ENCODE peak calls at places on chromosomes 2 and 18, in eight cellular contexts. N, O, G, J, X, U, M and I are unnamed samples.

GRCh38 chr2:173657996-173658717 is 303.5 kb downstream of the CDCA7 start:
- DNase-seq in N (no peak), O (no peak), G (peak), J (peak), X (no peak), U (peak), M (no peak), I (no peak)

GRCh38 chr18:7300971-7301553 is 70.2 kb downstream of the LRRC30 start:
- DNase-seq in N (no peak), O (no peak), G (no peak), J (no peak), X (no peak), U (peak), M (no peak), I (no peak)

GRCh38 chr2:217573565-217573964 is 429.2 kb downstream of the TNS1 start:
- DNase-seq in N (no peak), O (no peak), G (peak), J (peak), X (no peak), U (no peak), M (no peak), I (no peak)

GRCh38 chr2:157805519-157805918 is 70.6 kb downstream of the ACVR1 start:
- DNase-seq in N (no peak), O (no peak), G (no peak), J (no peak), X (no peak), U (no peak), M (no peak), I (no peak)

GRCh38 chr2:151976945-151977353 is 121.9 kb downstream of the CACNB4 start:
- DNase-seq in N (no peak), O (no peak), G (no peak), J (no peak), X (peak), U (no peak), M (no peak), I (peak)

GRCh38 chr2:143616452-143616851 is 487.2 kb downstream of the ARHGAP15 start:
- DNase-seq in N (no peak), O (no peak), G (no peak), J (no peak), X (no peak), U (no peak), M (no peak), I (no peak)

GRCh38 chr2:63486861-63487290 is 101.4 kb downstream of the WDPCP start:
- DNase-seq in N (no peak), O (no peak), G (no peak), J (no peak), X (peak), U (no peak), M (no peak), I (no peak)

GRCh38 chr18:49071365-49071764 is 120.6 kb upstream of the SMAD7 start:
- DNase-seq in N (no peak), O (no peak), G (no peak), J (no peak), X (no peak), U (no peak), M (no peak), I (no peak)

GRCh38 chr2:152157253-152157652 is 18.3 kb downstream of the STAM2 start:
- DNase-seq in N (no peak), O (no peak), G (no peak), J (no peak), X (no peak), U (no peak), M (no peak), I (no peak)

GRCh38 chr18:33440011-33440383 is 524 bp downstream of the CCDC178 start:
- DNase-seq in N (peak), O (no peak), G (peak), J (no peak), X (peak), U (no peak), M (peak), I (peak)

GRCh38 chr18:59516356-59517155 is 157.5 kb upstream of the LMAN1 start:
- DNase-seq in N (no peak), O (no peak), G (no peak), J (peak), X (no peak), U (peak), M (peak), I (no peak)

GRCh38 chr18:12238861-12239260 is 15.3 kb upstream of the CIDEA start:
- DNase-seq in N (no peak), O (no peak), G (no peak), J (no peak), X (no peak), U (no peak), M (no peak), I (no peak)

GRCh38 chr2:44938287-44939073 is 3.0 kb upstream of the SIX3 start:
- DNase-seq in N (no peak), O (no peak), G (no peak), J (no peak), X (no peak), U (peak), M (no peak), I (no peak)

GRCh38 chr18:25033747-25034471 is 318.1 kb downstream of the ZNF521 start:
- DNase-seq in N (no peak), O (no peak), G (no peak), J (no peak), X (no peak), U (no peak), M (no peak), I (no peak)

GRCh38 chr18:39806519-39806918 is 2148.5 kb upstream of the PIK3C3 start:
- DNase-seq in N (no peak), O (no peak), G (no peak), J (peak), X (no peak), U (peak), M (no peak), I (no peak)

GRCh38 chr2:20235655-20236302 is 10.8 kb upstream of the SDC1 start:
- DNase-seq in N (no peak), O (no peak), G (no peak), J (no peak), X (no peak), U (no peak), M (no peak), I (no peak)

GRCh38 chr2:6423944-6424343 is 441.8 kb downstream of the CMPK2 start:
- DNase-seq in N (peak), O (no peak), G (no peak), J (no peak), X (no peak), U (no peak), M (no peak), I (no peak)

GRCh38 chr2:219451626-219452360 is 17.1 kb downstream of the SPEG start:
- DNase-seq in N (no peak), O (no peak), G (no peak), J (no peak), X (no peak), U (no peak), M (peak), I (no peak)

GRCh38 chr2:139790807-139791206 is 1010.6 kb upstream of the NXPH2 start:
- DNase-seq in N (peak), O (no peak), G (no peak), J (no peak), X (peak), U (no peak), M (no peak), I (no peak)

GRCh38 chr2:60899230-60899891 is 18.0 kb downstream of the REL start:
- DNase-seq in N (no peak), O (no peak), G (no peak), J (no peak), X (peak), U (no peak), M (no peak), I (peak)

DNA sequence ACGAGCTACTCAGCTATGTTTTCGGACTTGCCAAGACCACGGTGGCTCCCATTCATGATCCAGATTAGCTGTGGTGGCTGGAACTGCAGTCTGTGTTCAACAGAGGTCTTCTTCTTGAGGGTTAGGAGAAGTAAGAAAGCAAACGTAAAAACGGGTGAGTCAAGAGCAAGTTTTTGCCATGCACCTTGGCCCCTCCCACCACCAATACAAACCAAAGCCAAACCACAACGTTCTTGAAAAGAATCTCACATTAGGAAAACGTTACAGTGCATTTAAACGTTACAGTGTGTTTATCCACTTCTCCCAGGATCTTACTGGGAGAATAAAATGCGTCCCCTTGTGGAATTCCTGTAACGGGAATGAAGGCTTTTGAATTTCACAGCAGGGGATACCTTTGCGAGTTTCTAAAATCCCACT is 725 bp downstream of the FBXO48 start:
- DNase-seq in N (peak), O (peak), G (no peak), J (peak), X (no peak), U (peak), M (no peak), I (peak)
- TF ChIP-seq CTCF in N (peak), O (no peak), G (peak), J (peak), X (no peak), U (no peak), M (peak), I (no peak)

DNA sequence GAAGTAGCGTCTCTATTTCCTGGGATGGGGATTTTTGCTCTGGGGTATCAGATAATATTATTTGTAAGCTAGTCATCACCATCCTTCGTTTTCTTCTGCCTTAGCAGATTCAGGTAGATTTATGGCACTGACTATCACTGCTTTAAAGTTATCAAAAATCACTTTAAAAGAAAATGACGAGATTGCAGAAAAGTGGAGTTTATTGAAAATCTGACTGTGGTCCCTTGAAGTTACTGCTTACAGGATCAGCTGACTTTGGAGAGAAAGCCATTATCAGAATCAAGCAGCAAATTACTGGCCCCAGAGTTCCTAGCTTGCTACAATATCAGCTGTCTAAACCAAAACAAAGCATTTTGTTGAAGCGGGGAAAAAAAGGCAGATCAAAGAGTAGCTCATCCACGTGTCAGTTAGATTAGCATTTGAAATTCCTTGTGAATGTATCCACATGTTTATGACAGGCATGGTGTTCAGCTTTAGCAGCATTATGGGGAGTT is 18.5 kb downstream of the MBP start:
- DNase-seq in N (no peak), O (no peak), G (no peak), J (no peak), X (no peak), U (no peak), M (no peak), I (no peak)
- TF ChIP-seq CTCF in N (no peak), O (no peak), G (no peak), J (no peak), X (no peak), U (no peak), M (no peak), I (no peak)

DNA sequence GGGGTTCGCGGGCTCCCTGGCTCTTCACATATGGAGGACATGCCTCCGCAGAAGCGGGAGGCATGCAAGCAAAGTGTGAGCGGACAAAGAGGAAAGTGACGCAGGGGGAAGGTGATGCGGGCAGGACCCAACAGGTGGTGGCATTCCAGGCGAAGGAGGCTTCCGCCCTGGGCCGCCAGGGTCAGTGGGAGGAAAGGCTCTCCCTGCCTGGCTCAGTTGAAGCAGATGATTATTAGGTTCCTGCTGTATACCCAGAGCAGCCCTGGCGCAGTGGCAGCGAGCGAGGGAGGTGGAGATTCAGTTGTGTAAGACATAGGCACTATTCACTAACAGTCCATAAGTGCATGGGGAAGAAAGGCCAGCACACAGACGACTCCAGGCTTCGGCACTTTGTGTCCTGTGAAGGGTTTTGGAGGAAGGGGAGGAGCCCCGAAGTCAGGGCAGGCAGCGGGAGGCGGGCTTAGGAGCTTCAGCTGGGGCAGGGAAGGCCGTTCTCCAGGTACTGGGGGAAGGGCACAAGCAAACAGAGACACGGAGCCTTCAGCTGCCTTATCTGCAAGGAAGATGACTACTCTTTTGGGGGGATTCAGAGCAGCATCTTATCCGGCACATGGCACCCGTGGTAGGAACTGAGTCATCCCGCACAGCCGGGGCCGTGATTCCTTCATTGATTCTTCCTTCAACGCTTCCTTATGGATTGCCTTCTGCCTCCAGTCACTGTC is 89.8 kb downstream of the TGOLN2 start:
- DNase-seq in N (no peak), O (no peak), G (no peak), J (no peak), X (no peak), U (no peak), M (no peak), I (no peak)
- TF ChIP-seq CTCF in N (no peak), O (no peak), G (no peak), J (no peak), X (no peak), U (no peak), M (no peak), I (no peak)

DNA sequence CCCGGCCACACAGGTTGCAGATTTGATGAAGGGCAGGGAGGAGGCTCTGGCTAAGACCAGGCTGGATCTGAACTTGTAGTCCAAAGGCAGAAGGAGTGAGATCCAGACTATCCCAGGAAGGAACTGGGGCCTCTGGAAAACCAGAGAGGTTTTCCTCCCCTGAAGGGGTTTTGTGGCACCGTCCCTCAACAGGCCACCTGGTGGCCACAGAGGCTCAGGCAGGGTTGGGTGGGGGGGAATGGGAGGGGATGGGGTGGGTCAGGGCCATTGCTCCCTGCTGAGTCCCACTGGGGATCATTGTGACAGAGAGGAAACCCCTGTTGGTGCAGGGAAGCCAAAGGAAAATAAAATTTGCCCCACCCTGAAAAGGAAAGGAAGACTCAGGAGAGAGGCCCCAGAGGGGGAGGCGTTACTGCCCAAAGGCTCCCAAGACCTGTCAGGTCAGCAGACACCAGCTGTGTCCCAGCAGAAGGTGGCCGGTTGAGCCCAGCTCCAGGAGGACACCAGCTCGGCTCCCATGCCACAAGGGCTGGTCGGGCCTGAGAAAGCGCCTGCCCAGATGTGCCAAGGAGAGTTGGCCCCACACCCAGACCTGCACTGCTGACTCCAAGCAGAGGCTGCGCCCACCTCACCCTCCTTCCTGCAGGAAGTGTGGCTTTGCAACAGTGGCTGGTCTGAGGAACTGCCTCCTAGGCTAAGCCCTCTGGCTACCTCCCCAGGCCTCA is 37.3 kb upstream of the PTMA start:
- DNase-seq in N (peak), O (no peak), G (no peak), J (no peak), X (no peak), U (no peak), M (no peak), I (no peak)
- TF ChIP-seq CTCF in N (no peak), O (peak), G (no peak), J (peak), X (peak), U (peak), M (peak), I (peak)

GRCh38 chr18:9135912-9136314 is 668 bp upstream of the ANKRD12 start:
- DNase-seq in N (peak), O (no peak), G (no peak), J (peak), X (peak), U (peak), M (no peak), I (no peak)
- TF ChIP-seq CTCF in N (no peak), O (no peak), G (no peak), J (no peak), X (no peak), U (peak), M (no peak), I (no peak)

GRCh38 chr2:22110244-22110651 is 986.5 kb downstream of the TDRD15 start:
- DNase-seq in N (no peak), O (no peak), G (no peak), J (no peak), X (no peak), U (no peak), M (no peak), I (no peak)
- TF ChIP-seq CTCF in N (no peak), O (no peak), G (no peak), J (no peak), X (no peak), U (no peak), M (peak), I (no peak)

GRCh38 chr2:159032580-159032979 is 64.1 kb downstream of the TANC1 start:
- DNase-seq in N (no peak), O (no peak), G (no peak), J (no peak), X (no peak), U (no peak), M (no peak), I (no peak)

GRCh38 chr2:159032156-159032555 is 63.7 kb downstream of the TANC1 start:
- DNase-seq in N (no peak), O (no peak), G (no peak), J (no peak), X (no peak), U (no peak), M (no peak), I (no peak)

GRCh38 chr2:159030674-159031380 is 62.4 kb downstream of the TANC1 start:
- DNase-seq in N (no peak), O (no peak), G (no peak), J (peak), X (no peak), U (peak), M (peak), I (no peak)

GRCh38 chr2:159034728-159035127 is 66.3 kb downstream of the TANC1 start:
- DNase-seq in N (no peak), O (no peak), G (no peak), J (no peak), X (no peak), U (peak), M (no peak), I (no peak)

DNA sequence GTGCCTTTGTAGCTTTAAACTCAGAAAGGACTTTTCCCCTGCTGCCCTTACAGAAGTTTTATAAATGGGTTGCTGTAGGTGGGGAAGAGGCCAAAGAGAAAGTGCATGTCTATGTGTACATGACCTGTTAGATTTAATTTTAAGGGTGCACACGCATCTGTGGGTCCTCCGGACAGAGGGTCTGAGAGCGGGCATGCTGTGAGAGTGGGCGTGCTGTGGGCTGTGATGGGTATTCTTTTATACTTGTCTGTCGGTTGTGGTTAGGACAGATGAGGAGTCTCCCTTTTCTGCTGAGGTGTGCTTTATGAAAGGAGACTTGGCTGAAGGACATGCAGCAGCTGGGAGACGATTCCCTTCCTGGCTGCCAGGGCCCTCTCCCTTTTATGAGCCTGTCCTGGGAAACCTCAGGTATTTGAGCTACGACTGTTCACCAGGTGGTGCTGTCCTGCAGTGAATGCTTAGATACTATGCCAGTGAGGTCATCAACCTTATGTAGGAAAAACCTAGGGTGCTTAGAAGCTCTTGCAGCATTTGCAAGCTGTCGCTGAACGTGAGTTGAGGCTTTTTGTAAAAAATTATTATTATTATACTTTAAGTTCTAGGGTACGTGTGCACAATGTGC is 67.5 kb downstream of the TANC1 start:
- DNase-seq in N (peak), O (peak), G (no peak), J (peak), X (no peak), U (peak), M (no peak), I (peak)
- TF ChIP-seq CTCF in N (no peak), O (peak), G (no peak), J (peak), X (peak), U (peak), M (peak), I (peak)

GRCh38 chr2:137173514-137173913 is 408.2 kb downstream of the THSD7B start:
- DNase-seq in N (peak), O (no peak), G (peak), J (peak), X (peak), U (peak), M (no peak), I (no peak)
- TF ChIP-seq CTCF in N (peak), O (peak), G (peak), J (peak), X (peak), U (peak), M (peak), I (no peak)